ENCODE peak calls at places on chromosomes 6 and 20, in nine cellular contexts. M is dorsolateral prefrontal cortex, Q is Calu3, S is endothelial cell, E is spleen, O is CD14-positive monocyte, Y is astrocyte of the cerebellum, K is uterus, A is brain microvascular endothelial cell. R is an unnamed sample.

GRCh38 chr6:18473765-18474164 is 86.6 kb downstream of the RNF144B start:
- DNase-seq in M (no peak), Q (no peak), S (no peak), E (no peak), O (no peak), Y (no peak), K (no peak), A (no peak), R (no peak)

GRCh38 chr6:162706236-162706635 is 21.3 kb downstream of the PRKN start:
- DNase-seq in M (peak), Q (no peak), S (no peak), E (no peak), O (no peak), Y (no peak), K (peak), A (no peak), R (no peak)

GRCh38 chr6:149913542-149914240 is 9.2 kb downstream of the RAET1G start:
- DNase-seq in M (no peak), Q (no peak), S (no peak), E (no peak), O (no peak), Y (no peak), K (no peak), A (no peak), R (no peak)

GRCh38 chr6:38020593-38020992 is 201.1 kb downstream of the ZFAND3 start:
- DNase-seq in M (no peak), Q (no peak), S (no peak), E (no peak), O (no peak), Y (no peak), K (no peak), A (no peak), R (no peak)

GRCh38 chr6:97085772-97086171 is 161.2 kb downstream of the KLHL32 start:
- DNase-seq in M (no peak), Q (no peak), S (no peak), E (no peak), O (no peak), Y (no peak), K (no peak), A (peak), R (no peak)

GRCh38 chr6:165119231-165120020 is 190.0 kb downstream of the C6orf118 start:
- DNase-seq in M (no peak), Q (no peak), S (no peak), E (no peak), O (no peak), Y (no peak), K (no peak), A (no peak), R (no peak)

GRCh38 chr6:96059586-96059985 is 43.8 kb downstream of the FUT9 start:
- DNase-seq in M (no peak), Q (no peak), S (no peak), E (no peak), O (no peak), Y (peak), K (no peak), A (no peak), R (no peak)

GRCh38 chr6:91669154-91669903 is 1082.5 kb upstream of the MAP3K7 start:
- DNase-seq in M (peak), Q (no peak), S (no peak), E (no peak), O (no peak), Y (no peak), K (no peak), A (no peak), R (no peak)

GRCh38 chr6:169803816-169804340 is 52.5 kb downstream of the ERMARD start:
- DNase-seq in M (no peak), Q (no peak), S (no peak), E (peak), O (no peak), Y (no peak), K (no peak), A (no peak), R (no peak)

GRCh38 chr6:169851641-169852503 is 100.5 kb downstream of the ERMARD start:
- DNase-seq in M (no peak), Q (no peak), S (peak), E (peak), O (no peak), Y (peak), K (peak), A (peak), R (peak)

GRCh38 chr20:41306061-41306727 is 11.3 kb downstream of the ZHX3 start:
- DNase-seq in M (no peak), Q (no peak), S (no peak), E (no peak), O (no peak), Y (no peak), K (no peak), A (no peak), R (no peak)

GRCh38 chr6:36817864-36818263 is 21.4 kb downstream of the CPNE5 start:
- DNase-seq in M (no peak), Q (no peak), S (no peak), E (no peak), O (no peak), Y (no peak), K (no peak), A (no peak), R (no peak)

GRCh38 chr20:43983359-43983758 is 68.7 kb downstream of the TOX2 start:
- DNase-seq in M (no peak), Q (peak), S (no peak), E (no peak), O (no peak), Y (no peak), K (no peak), A (no peak), R (peak)

GRCh38 chr20:58251979-58252591 is 23.6 kb upstream of the ANKRD60 start:
- DNase-seq in M (no peak), Q (peak), S (no peak), E (no peak), O (no peak), Y (peak), K (no peak), A (peak), R (no peak)

GRCh38 chr6:1705183-1705582 is 95.5 kb downstream of the FOXC1 start:
- DNase-seq in M (no peak), Q (no peak), S (no peak), E (no peak), O (no peak), Y (no peak), K (no peak), A (no peak), R (no peak)

GRCh38 chr6:165889636-165890403 is 226.8 kb upstream of the PDE10A start:
- DNase-seq in M (no peak), Q (peak), S (peak), E (no peak), O (no peak), Y (peak), K (no peak), A (peak), R (no peak)

GRCh38 chr6:17962436-17963031 is 24.9 kb downstream of the KIF13A start:
- DNase-seq in M (no peak), Q (no peak), S (no peak), E (no peak), O (no peak), Y (peak), K (peak), A (peak), R (no peak)

GRCh38 chr20:50311308-50312001 is 120.8 kb downstream of the CEBPB start:
- DNase-seq in M (no peak), Q (no peak), S (no peak), E (peak), O (no peak), Y (no peak), K (no peak), A (no peak), R (peak)

GRCh38 chr20:9409981-9410380 is 104.4 kb upstream of the LAMP5 start:
- DNase-seq in M (no peak), Q (no peak), S (no peak), E (no peak), O (no peak), Y (peak), K (no peak), A (peak), R (no peak)

GRCh38 chr6:51866867-51867266 is 220.5 kb downstream of the PKHD1 start:
- DNase-seq in M (no peak), Q (no peak), S (no peak), E (no peak), O (no peak), Y (no peak), K (no peak), A (no peak), R (no peak)
- TF ChIP-seq CTCF in M (no peak), Q (no peak), S (no peak), E (no peak), O (no peak), Y (no peak), K (no peak), A (no peak), R (no peak)

GRCh38 chr6:159522877-159523547 is 170.0 kb downstream of the SOD2 start:
- DNase-seq in M (no peak), Q (no peak), S (no peak), E (no peak), O (no peak), Y (no peak), K (no peak), A (no peak), R (no peak)
- TF ChIP-seq CTCF in M (no peak), Q (no peak), S (no peak), E (no peak), O (no peak), Y (no peak), K (no peak), A (no peak), R (no peak)

GRCh38 chr6:143614270-143614669 is 63.5 kb upstream of the PHACTR2 start:
- DNase-seq in M (no peak), Q (no peak), S (no peak), E (no peak), O (no peak), Y (no peak), K (no peak), A (no peak), R (no peak)

GRCh38 chr6:143615785-143616184 is 62.0 kb upstream of the PHACTR2 start:
- DNase-seq in M (no peak), Q (no peak), S (no peak), E (no peak), O (no peak), Y (no peak), K (no peak), A (no peak), R (no peak)

GRCh38 chr6:143619844-143620243 is 57.9 kb upstream of the PHACTR2 start:
- DNase-seq in M (no peak), Q (no peak), S (no peak), E (no peak), O (no peak), Y (no peak), K (no peak), A (no peak), R (no peak)

GRCh38 chr6:143613749-143614148 is 64.0 kb upstream of the PHACTR2 start:
- DNase-seq in M (no peak), Q (no peak), S (no peak), E (no peak), O (no peak), Y (no peak), K (no peak), A (no peak), R (no peak)

DNA sequence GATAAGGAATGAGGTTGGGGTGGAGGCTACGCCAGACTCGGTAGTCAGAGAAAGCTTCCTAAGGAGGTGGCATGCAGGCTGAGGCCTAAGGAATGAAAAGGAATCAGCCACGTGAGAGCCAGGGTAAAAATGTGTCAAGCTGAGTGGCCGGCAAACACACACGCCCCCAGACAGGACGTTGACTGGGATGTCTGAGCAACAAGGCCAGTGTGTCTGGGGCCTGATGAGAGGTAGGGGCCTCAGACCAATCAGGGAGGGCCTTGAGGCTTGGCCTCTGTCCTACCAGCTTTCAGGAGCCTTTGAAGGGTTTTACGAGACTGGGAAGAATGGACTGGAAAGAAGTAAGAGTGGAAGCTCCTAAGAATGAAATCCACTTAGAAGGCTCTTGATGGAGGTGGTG is 61.0 kb upstream of the PHACTR2 start:
- DNase-seq in M (no peak), Q (no peak), S (no peak), E (no peak), O (no peak), Y (no peak), K (no peak), A (no peak), R (no peak)
- TF ChIP-seq CTCF in M (no peak), Q (no peak), S (no peak), E (no peak), O (no peak), Y (no peak), K (no peak), A (no peak), R (no peak)

GRCh38 chr20:23444859-23445258 is 5.4 kb downstream of the CSTL1 start:
- DNase-seq in M (no peak), Q (no peak), S (no peak), E (no peak), O (no peak), Y (no peak), K (no peak), A (no peak), R (no peak)
- TF ChIP-seq CTCF in M (no peak), Q (no peak), S (no peak), E (no peak), O (no peak), Y (no peak), K (no peak), A (no peak), R (no peak)

GRCh38 chr6:25993038-25993684 is 30.6 kb downstream of the TRIM38 start:
- DNase-seq in M (no peak), Q (no peak), S (no peak), E (no peak), O (no peak), Y (no peak), K (no peak), A (no peak), R (no peak)
- TF ChIP-seq CTCF in M (no peak), Q (no peak), S (no peak), E (no peak), O (no peak), Y (no peak), K (peak), A (no peak), R (no peak)

GRCh38 chr6:112443666-112444065 is 96.5 kb downstream of the RFPL4B start:
- DNase-seq in M (no peak), Q (no peak), S (no peak), E (no peak), O (no peak), Y (peak), K (peak), A (no peak), R (no peak)
- TF ChIP-seq CTCF in M (no peak), Q (no peak), S (no peak), E (no peak), O (no peak), Y (no peak), K (no peak), A (no peak), R (no peak)

GRCh38 chr6:56417823-56418222 is 170.4 kb upstream of the COL21A1 start:
- DNase-seq in M (no peak), Q (no peak), S (no peak), E (no peak), O (no peak), Y (no peak), K (no peak), A (no peak), R (no peak)
- TF ChIP-seq CTCF in M (no peak), Q (no peak), S (no peak), E (no peak), O (no peak), Y (no peak), K (no peak), A (no peak), R (peak)

GRCh38 chr20:46545827-46546138 is 4.7 kb downstream of the OCSTAMP start:
- DNase-seq in M (no peak), Q (no peak), S (no peak), E (no peak), O (no peak), Y (no peak), K (no peak), A (no peak), R (no peak)

GRCh38 chr20:46543959-46544358 is 6.5 kb downstream of the OCSTAMP start:
- DNase-seq in M (no peak), Q (no peak), S (no peak), E (no peak), O (no peak), Y (no peak), K (no peak), A (no peak), R (no peak)

GRCh38 chr20:46543033-46543432 is 7.4 kb downstream of the OCSTAMP start:
- DNase-seq in M (no peak), Q (no peak), S (no peak), E (no peak), O (no peak), Y (no peak), K (no peak), A (no peak), R (no peak)

GRCh38 chr20:46545077-46545826 is 5.2 kb downstream of the OCSTAMP start:
- DNase-seq in M (no peak), Q (no peak), S (no peak), E (no peak), O (peak), Y (no peak), K (no peak), A (no peak), R (no peak)

GRCh38 chr20:46544576-46544975 is 5.9 kb downstream of the OCSTAMP start:
- DNase-seq in M (no peak), Q (no peak), S (no peak), E (no peak), O (no peak), Y (no peak), K (no peak), A (no peak), R (no peak)
- TF ChIP-seq CTCF in M (peak), Q (no peak), S (no peak), E (no peak), O (no peak), Y (no peak), K (no peak), A (no peak), R (peak)